ENCODE peak calls at places on chromosomes 3 and 15, in five cellular contexts. H is AG09309, T is brain microvascular endothelial cell, G is AG04450, Y is Calu3. V is an unnamed sample.

GRCh38 chr3:102904629-102905028 is 469.8 kb downstream of the ZPLD1 start:
- DNase-seq in G (no peak), T (no peak), Y (no peak), H (no peak), V (no peak)

GRCh38 chr15:49888341-49888693 is 230.7 kb downstream of the ATP8B4 start:
- DNase-seq in T (no peak), G (no peak), Y (no peak), H (no peak), V (no peak)

GRCh38 chr3:115660646-115661442 is 37.5 kb downstream of the GAP43 start:
- DNase-seq in T (no peak), G (peak), H (no peak), Y (no peak), V (no peak)

GRCh38 chr3:123083446-123084124 is 16.8 kb downstream of the PDIA5 start:
- DNase-seq in T (no peak), Y (no peak), G (no peak), H (no peak), V (peak)

GRCh38 chr3:24741506-24741905 is 246.9 kb upstream of the THRB start:
- DNase-seq in G (no peak), Y (no peak), T (no peak), H (no peak), V (no peak)

GRCh38 chr15:48059786-48060185 is 61.0 kb upstream of the SLC24A5 start:
- DNase-seq in T (no peak), Y (no peak), H (no peak), G (no peak), V (no peak)

GRCh38 chr15:50180091-50180490 is 1.9 kb upstream of the SLC27A2 start:
- DNase-seq in H (no peak), T (no peak), G (no peak), Y (no peak), V (no peak)

GRCh38 chr3:38343797-38344594 is 2.6 kb upstream of the XYLB start:
- DNase-seq in H (no peak), G (no peak), Y (no peak), T (no peak), V (no peak)

GRCh38 chr3:87246662-87247061 is 19.6 kb downstream of the CHMP2B start:
- DNase-seq in Y (no peak), T (no peak), H (no peak), G (no peak), V (no peak)

GRCh38 chr15:63052128-63052826 is 9.7 kb downstream of the TPM1 start:
- DNase-seq in Y (no peak), G (no peak), T (no peak), H (no peak), V (no peak)

GRCh38 chr3:71307884-71308697 is 275.4 kb downstream of the FOXP1 start:
- DNase-seq in T (no peak), G (no peak), H (no peak), Y (no peak), V (no peak)

GRCh38 chr3:75260-75659 is 121.3 kb upstream of the CHL1 start:
- DNase-seq in T (no peak), H (no peak), G (no peak), Y (no peak), V (no peak)

GRCh38 chr3:134326760-134327593 is 47.3 kb downstream of the AMOTL2 start:
- DNase-seq in G (peak), T (peak), Y (peak), H (peak), V (peak)

GRCh38 chr3:120274739-120275167 is 10.3 kb downstream of the GPR156 start:
- DNase-seq in T (no peak), H (no peak), Y (no peak), G (peak), V (no peak)

GRCh38 chr15:98647774-98648653 is at the start of gene IGF1R:
- DNase-seq in G (peak), Y (peak), T (peak), H (peak), V (peak)

GRCh38 chr3:71684752-71685151 is 40.5 kb downstream of the EIF4E3 start:
- DNase-seq in H (peak), Y (peak), T (peak), G (peak), V (no peak)

GRCh38 chr3:36149447-36149865 is 230.8 kb upstream of the STAC start:
- DNase-seq in T (no peak), G (no peak), H (no peak), Y (peak), V (no peak)

GRCh38 chr3:188926141-188926540 is 245.6 kb upstream of the TPRG1 start:
- DNase-seq in H (no peak), T (no peak), Y (no peak), G (no peak), V (no peak)

GRCh38 chr15:49101536-49101935 is 53.9 kb downstream of the COPS2 start:
- DNase-seq in Y (no peak), G (peak), H (no peak), T (peak), V (no peak)

GRCh38 chr3:139522421-139522820 is 17.1 kb downstream of the RBP1 start:
- DNase-seq in T (no peak), H (no peak), Y (no peak), G (no peak), V (peak)

GRCh38 chr3:123489400-123490004 is 40.6 kb upstream of the ADCY5 start:
- DNase-seq in T (peak), Y (peak), H (peak), G (peak), V (peak)

GRCh38 chr3:130941793-130942192 is 47.9 kb downstream of the ATP2C1 start:
- DNase-seq in H (no peak), G (no peak), Y (no peak), T (no peak), V (no peak)

GRCh38 chr3:100796556-100796955 is 87.3 kb downstream of the TFG start:
- DNase-seq in H (no peak), Y (no peak), G (no peak), T (no peak), V (no peak)

GRCh38 chr3:139340784-139341183 is 3.0 kb upstream of the MRPS22 start:
- DNase-seq in Y (no peak), G (no peak), T (no peak), H (no peak), V (no peak)

GRCh38 chr3:153330891-153331290 is 168.9 kb downstream of the RAP2B start:
- DNase-seq in H (no peak), G (no peak), Y (no peak), T (peak), V (no peak)

GRCh38 chr15:57245130-57245529 is 131.2 kb upstream of the CGNL1 start:
- DNase-seq in H (no peak), Y (no peak), T (no peak), G (no peak), V (no peak)

GRCh38 chr15:26628879-26629529 is 143.9 kb downstream of the GABRB3 start:
- DNase-seq in H (no peak), G (no peak), Y (no peak), T (no peak), V (no peak)

GRCh38 chr15:64749167-64749566 is 26.2 kb downstream of the RBPMS2 start:
- DNase-seq in G (peak), T (peak), H (peak), Y (no peak), V (no peak)

GRCh38 chr15:42010434-42010833 is 10.4 kb downstream of the PLA2G4E start:
- DNase-seq in Y (no peak), G (no peak), H (no peak), T (no peak), V (no peak)

GRCh38 chr3:72050771-72051170 is 265.8 kb upstream of the PROK2 start:
- DNase-seq in G (no peak), T (no peak), H (no peak), Y (no peak), V (no peak)

GRCh38 chr15:78182336-78182700 is 33.2 kb downstream of the IDH3A start:
- DNase-seq in G (no peak), T (no peak), Y (no peak), H (no peak), V (peak)

GRCh38 chr15:60574801-60575631 is 96.1 kb upstream of the ICE2 start:
- DNase-seq in Y (no peak), T (no peak), G (no peak), H (no peak), V (no peak)

GRCh38 chr15:69012761-69013364 is 1.6 kb upstream of the NOX5 start:
- DNase-seq in T (no peak), G (no peak), H (no peak), Y (no peak), V (no peak)

GRCh38 chr15:59154268-59154667 is 49.3 kb downstream of the CCNB2 start:
- DNase-seq in H (no peak), Y (no peak), T (no peak), G (no peak), V (no peak)

GRCh38 chr3:104263477-104263876 is 1103.2 kb upstream of the ALCAM start:
- DNase-seq in T (no peak), G (no peak), Y (no peak), H (no peak), V (no peak)

GRCh38 chr15:90142216-90143175 is 40.2 kb upstream of the IDH2 start:
- DNase-seq in Y (no peak), T (no peak), G (no peak), H (no peak), V (no peak)

DNA sequence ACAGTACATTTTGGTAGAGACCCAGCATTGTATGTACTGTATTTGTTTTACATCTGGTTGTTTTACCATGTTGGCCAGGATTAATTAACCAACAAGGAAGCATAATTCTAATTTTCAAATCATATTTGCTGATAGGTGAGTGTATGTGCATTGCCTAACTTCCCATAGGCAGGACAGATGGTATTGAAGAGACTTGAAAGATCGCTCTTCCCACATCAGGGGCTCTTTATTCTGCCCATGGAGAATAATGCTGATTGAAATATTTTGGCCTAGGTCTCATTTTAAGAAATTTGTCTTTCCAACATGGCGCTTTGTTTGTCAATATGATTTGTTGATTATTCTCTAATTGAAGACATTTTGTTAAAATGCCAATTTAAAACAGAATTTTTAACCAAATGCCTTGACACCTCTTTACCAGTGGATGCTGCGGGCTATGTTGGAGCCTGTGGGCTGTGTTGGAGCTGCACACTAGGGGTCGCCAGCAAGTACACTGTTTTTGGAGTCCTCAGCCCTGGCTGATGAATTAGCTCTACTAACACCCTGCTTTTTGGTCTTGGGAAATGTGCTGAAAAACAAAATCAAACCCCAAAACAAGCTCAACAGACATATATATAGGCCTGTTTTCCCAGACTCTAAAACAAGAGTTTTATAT is 5.3 kb downstream of the P2RY12 start:
- DNase-seq in H (no peak), T (peak), G (no peak), Y (peak), V (no peak)
- TF ChIP-seq CTCF in H (peak), T (peak), G (peak), Y (peak), V (no peak)

DNA sequence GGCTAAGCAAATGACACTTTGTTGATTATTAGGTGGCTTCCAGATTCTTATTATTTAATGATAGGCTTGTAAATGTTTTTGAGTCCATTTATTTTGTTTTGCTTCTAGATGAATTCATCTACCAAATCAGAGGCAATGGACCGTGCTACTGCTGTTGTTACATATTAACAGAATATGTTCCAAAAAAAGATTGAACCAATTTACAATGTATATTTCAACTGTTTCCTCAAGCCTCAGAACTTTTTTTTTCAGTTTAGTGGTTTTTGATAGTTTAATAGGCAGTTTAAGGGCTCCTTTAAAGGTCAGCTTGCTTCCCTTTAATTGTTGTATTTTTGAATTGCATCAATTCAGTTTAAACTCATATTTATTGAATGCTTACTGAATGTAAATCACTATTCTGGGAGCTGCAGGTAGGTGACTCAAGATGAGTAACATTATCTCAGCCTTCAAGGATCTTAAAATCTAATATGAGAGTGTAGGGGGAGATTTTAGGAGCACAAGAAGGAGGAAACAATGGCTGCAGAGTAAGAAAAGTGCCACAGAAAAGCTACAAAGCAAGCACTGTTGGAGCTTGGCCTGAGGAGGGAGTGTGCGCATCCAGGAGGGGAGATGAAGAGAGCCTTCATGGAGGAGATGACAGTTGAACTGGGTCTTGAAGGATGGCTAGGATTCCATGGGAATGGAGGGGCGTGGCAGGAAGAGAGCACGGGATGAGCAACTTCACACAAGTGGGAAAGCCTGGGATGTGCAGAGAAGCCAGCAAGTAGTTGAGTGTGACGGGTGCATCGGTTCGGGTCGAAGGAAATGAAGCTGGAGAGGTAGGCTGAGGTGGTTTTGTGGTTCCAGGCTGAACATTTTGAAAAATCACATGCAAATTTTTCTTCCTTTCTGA is 14.7 kb downstream of the MAP2K1 start:
- DNase-seq in H (no peak), Y (no peak), G (no peak), T (no peak), V (no peak)
- TF ChIP-seq CTCF in H (no peak), Y (no peak), G (no peak), T (no peak), V (no peak)

DNA sequence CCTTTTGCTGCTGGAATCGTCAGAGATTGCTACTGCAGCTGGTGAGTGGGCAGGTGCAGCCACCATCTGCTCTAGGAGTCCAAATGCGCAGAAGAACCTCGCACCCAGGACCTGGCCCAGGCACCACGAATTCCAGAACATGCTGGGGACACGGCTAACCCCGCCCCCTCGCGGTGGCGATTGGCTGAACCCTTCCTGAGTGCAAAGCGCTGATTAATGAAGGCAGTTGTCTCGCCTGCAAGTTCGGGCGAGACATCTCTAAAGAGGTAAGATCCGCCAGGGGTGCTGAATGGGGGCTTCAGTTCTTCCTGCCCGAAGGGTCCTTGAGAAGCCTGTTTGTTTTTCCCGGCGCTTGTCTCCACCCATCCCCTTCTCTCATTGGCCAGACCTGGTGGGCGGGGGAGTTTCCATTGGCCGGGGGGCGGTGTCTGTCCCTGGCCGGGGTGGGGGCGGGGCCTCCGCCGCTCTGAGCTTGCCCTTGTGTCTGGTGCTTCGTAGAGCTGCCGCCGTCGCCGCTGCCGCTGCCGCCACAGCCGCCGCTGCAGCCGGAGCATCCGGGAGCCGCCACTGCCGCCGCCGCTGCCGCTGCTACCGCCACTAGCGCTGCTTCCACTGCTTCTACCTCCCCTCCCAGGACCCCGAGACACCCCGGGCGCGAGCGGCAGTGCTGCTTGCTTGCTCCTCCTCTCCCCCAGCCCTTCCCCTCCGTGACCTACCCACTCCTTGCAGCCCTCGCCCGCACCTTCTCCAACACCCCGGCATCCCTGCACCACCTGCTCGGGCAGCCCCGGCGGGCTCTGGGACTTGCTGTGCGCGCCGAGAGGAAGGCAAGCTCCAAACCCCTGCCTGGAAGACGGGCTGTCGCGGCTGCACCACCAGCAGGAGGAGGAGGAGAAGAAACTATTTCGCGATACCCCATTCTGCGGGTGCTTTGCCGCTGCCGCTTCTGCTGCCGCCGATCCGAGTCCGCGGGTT is at the start of gene CADM2:
- DNase-seq in T (peak), H (peak), G (no peak), Y (peak), V (peak)
- TF ChIP-seq CTCF in T (peak), H (no peak), G (no peak), Y (peak), V (no peak)

GRCh38 chr3:55601366-55602080 is 114.4 kb upstream of the WNT5A start:
- DNase-seq in H (no peak), G (no peak), Y (no peak), T (no peak), V (no peak)

GRCh38 chr3:55607175-55607574 is 120.1 kb upstream of the WNT5A start:
- DNase-seq in Y (no peak), G (no peak), H (no peak), T (no peak), V (no peak)

GRCh38 chr3:55604846-55605245 is 117.7 kb upstream of the WNT5A start:
- DNase-seq in T (no peak), H (no peak), Y (no peak), G (no peak), V (no peak)

GRCh38 chr3:55605837-55606236 is 118.7 kb upstream of the WNT5A start:
- DNase-seq in Y (no peak), G (no peak), T (no peak), H (no peak), V (no peak)

GRCh38 chr3:55604414-55604813 is 117.3 kb upstream of the WNT5A start:
- DNase-seq in Y (no peak), G (no peak), T (no peak), H (no peak), V (no peak)
- TF ChIP-seq CTCF in Y (no peak), G (no peak), T (no peak), H (no peak), V (no peak)

GRCh38 chr15:100163961-100164360 is 177.8 kb downstream of the ADAMTS17 start:
- DNase-seq in Y (no peak), H (no peak), G (no peak), T (no peak), V (no peak)
- TF ChIP-seq CTCF in Y (no peak), H (no peak), G (no peak), T (no peak), V (no peak)

DNA sequence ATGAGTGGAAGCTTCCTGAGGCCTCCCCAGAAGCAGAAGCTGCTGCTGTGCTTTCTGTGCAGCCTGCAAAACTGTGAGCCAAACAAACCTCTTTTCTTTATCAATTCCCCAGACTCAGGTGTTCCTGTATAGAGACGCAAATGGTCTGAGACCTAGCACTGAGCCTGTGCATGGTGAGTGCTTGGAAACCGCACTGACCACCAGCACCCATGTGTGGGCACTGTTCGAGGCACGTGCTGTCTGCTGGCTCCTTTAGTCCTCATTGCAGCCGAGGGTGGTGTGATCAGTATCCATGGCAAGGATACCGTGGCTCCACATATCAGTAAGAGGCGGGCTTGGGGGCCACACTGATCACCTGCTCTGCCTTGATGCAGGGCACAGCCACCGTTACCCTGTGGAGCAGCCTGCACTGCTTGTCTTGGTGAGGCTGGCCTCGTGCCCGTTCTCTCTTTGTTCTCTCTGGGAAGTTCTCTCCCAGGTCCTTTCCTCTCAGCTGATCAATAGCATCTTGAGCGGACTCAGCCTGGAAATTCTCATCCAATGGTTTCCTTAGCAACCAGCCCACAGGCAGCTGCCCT is 101.0 kb downstream of the PLXNA1 start:
- DNase-seq in Y (no peak), H (no peak), T (no peak), G (no peak), V (no peak)
- TF ChIP-seq CTCF in Y (no peak), H (no peak), T (no peak), G (no peak), V (no peak)

GRCh38 chr3:69099576-69099975 is 14.8 kb downstream of the ARL6IP5 start:
- DNase-seq in G (no peak), Y (no peak), T (no peak), H (no peak), V (no peak)

GRCh38 chr3:69104585-69104984 is 17.8 kb downstream of the LMOD3 start:
- DNase-seq in H (no peak), Y (no peak), G (no peak), T (no peak), V (no peak)

GRCh38 chr3:69105320-69105719 is 17.1 kb downstream of the LMOD3 start:
- DNase-seq in Y (no peak), H (no peak), T (no peak), G (no peak), V (no peak)

GRCh38 chr3:69103123-69103522 is 18.4 kb downstream of the ARL6IP5 start:
- DNase-seq in H (no peak), T (no peak), G (no peak), Y (no peak), V (no peak)

GRCh38 chr3:69102384-69102783 is 17.6 kb downstream of the ARL6IP5 start:
- DNase-seq in T (no peak), H (no peak), G (no peak), Y (no peak), V (no peak)
- TF ChIP-seq CTCF in T (no peak), H (no peak), G (no peak), Y (no peak), V (no peak)

V was measured in lower leg skin.